ENCODE peak calls at places on chromosomes 2 and 18, in four cellular contexts. Q is RPMI7951; N is GM19239; E is stimulated activated CD8-positive, alpha-beta memory T cell treated with anti-CD3 and anti-CD28 coated beads, Interleukin-15, amount 100 ng/mL, for 1 hour. M is an unnamed sample.

GRCh38 chr2:3519255-3520190 is at the start of gene ADI1:
- DNase-seq in Q (peak; percentile 75), N (peak; percentile 65), E (peak; percentile 31), M (no peak)

GRCh38 chr2:46849741-46850474 is 65.7 kb downstream of the MCFD2 start:
- DNase-seq in Q (no peak), N (no peak), E (no peak), M (no peak)

GRCh38 chr2:3639653-3640052 is 18.3 kb upstream of the ALLC start:
- DNase-seq in Q (no peak), N (no peak), E (no peak), M (no peak)

GRCh38 chr2:64374686-64375085 is 79.3 kb upstream of the LGALSL start:
- DNase-seq in Q (no peak), N (no peak), E (no peak), M (no peak)

GRCh38 chr18:4430836-4431235 is 24.3 kb downstream of the DLGAP1 start:
- DNase-seq in Q (no peak), N (no peak), E (no peak), M (no peak)

GRCh38 chr2:67612576-67612981 is 215.4 kb downstream of the ETAA1 start:
- DNase-seq in Q (no peak), N (no peak), E (no peak), M (no peak)

GRCh38 chr2:138602166-138602460 is 100.5 kb downstream of the SPOPL start:
- DNase-seq in Q (no peak), N (no peak), E (no peak), M (no peak)

GRCh38 chr2:241244368-241244767 is 55.9 kb downstream of the ANO7 start:
- DNase-seq in Q (no peak), N (no peak), E (no peak), M (no peak)

GRCh38 chr2:138500592-138501426 is 761 bp upstream of the SPOPL start:
- DNase-seq in Q (no peak), N (no peak), E (no peak), M (no peak)

GRCh38 chr2:149034406-149034805 is 4.1 kb upstream of the LYPD6B start:
- DNase-seq in Q (no peak), N (no peak), E (no peak), M (no peak)

GRCh38 chr2:39202639-39203369 is 41.0 kb downstream of the CDKL4 start:
- DNase-seq in Q (no peak), N (no peak), E (no peak), M (no peak)

GRCh38 chr2:9424447-9425164 is 1.2 kb downstream of the CPSF3 start:
- DNase-seq in Q (no peak), N (no peak), E (no peak), M (no peak)

M was measured in memory B cell.